ENCODE peak calls at places on chromosomes 13 and 19, in eight cellular contexts. E, Q, X, W, M, V, H and S are unnamed samples.

GRCh38 chr13:113864303-113864890 is 521 bp upstream of the GAS6 start:
- DNase-seq in Q (no peak), W (no peak), M (peak), E (no peak), X (no peak), H (no peak), V (no peak), S (peak)

GRCh38 chr19:44587863-44588752 is 25.3 kb upstream of the IGSF23 start:
- DNase-seq in W (no peak), M (no peak), E (peak), V (peak), Q (no peak), H (no peak), X (no peak), S (no peak)

GRCh38 chr19:14476663-14477401 is 1.7 kb upstream of the PTGER1 start:
- DNase-seq in M (peak), X (no peak), E (peak), H (no peak), W (no peak), V (no peak), Q (peak), S (peak)

GRCh38 chr19:43561144-43561970 is 14.0 kb downstream of the XRCC1 start:
- DNase-seq in X (no peak), V (no peak), H (no peak), Q (no peak), W (no peak), M (no peak), E (no peak), S (no peak)

GRCh38 chr19:45468159-45468651 is 409 bp downstream of the FOSB start:
- DNase-seq in Q (no peak), V (no peak), W (no peak), E (no peak), X (no peak), M (peak), H (no peak), S (no peak)

GRCh38 chr13:40505196-40505595 is 161.2 kb downstream of the FOXO1 start:
- DNase-seq in X (no peak), H (no peak), Q (no peak), E (no peak), W (no peak), V (no peak), M (no peak), S (no peak)

GRCh38 chr19:3366761-3367571 is 583 bp downstream of the NFIC start:
- DNase-seq in W (no peak), Q (no peak), H (no peak), X (peak), V (no peak), E (no peak), M (no peak), S (peak)

GRCh38 chr19:27858981-27859581 is 1353.9 kb downstream of the UQCRFS1 start:
- DNase-seq in H (no peak), M (peak), E (no peak), X (no peak), W (no peak), V (no peak), Q (no peak), S (no peak)

GRCh38 chr19:18475004-18475453 is 37.1 kb upstream of the ISYNA1 start:
- DNase-seq in E (no peak), V (no peak), Q (peak), W (no peak), X (no peak), M (no peak), H (no peak), S (no peak)

GRCh38 chr13:68736961-68737360 is 1370.7 kb upstream of the ATXN8OS start:
- DNase-seq in M (no peak), Q (no peak), H (no peak), E (no peak), W (no peak), X (no peak), V (no peak), S (no peak)

GRCh38 chr13:98821372-98822237 is 69.1 kb upstream of the SLC15A1 start:
- DNase-seq in V (no peak), Q (no peak), M (no peak), E (no peak), H (no peak), W (no peak), X (no peak), S (peak)

GRCh38 chr19:14072535-14073231 is at the start of gene MISP3:
- DNase-seq in E (no peak), W (peak), H (no peak), M (peak), X (peak), Q (no peak), V (no peak), S (peak)

GRCh38 chr13:20738616-20739015 is 35.1 kb downstream of the IL17D start:
- DNase-seq in M (no peak), V (no peak), Q (no peak), E (no peak), X (no peak), H (no peak), W (no peak), S (no peak)

GRCh38 chr19:35231956-35232746 is 3.6 kb upstream of the FAM187B start:
- DNase-seq in Q (no peak), H (no peak), W (no peak), E (no peak), X (no peak), M (no peak), V (no peak), S (no peak)

GRCh38 chr19:33622809-33623511 is 1.2 kb downstream of the CHST8 start:
- DNase-seq in X (no peak), M (peak), W (no peak), E (no peak), Q (no peak), V (no peak), H (no peak), S (peak)

GRCh38 chr19:54473071-54473941 is at the start of gene CDC42EP5:
- DNase-seq in H (no peak), V (peak), E (no peak), X (no peak), M (peak), Q (no peak), W (no peak), S (peak)

GRCh38 chr13:113664751-113665581 is 2.1 kb upstream of the GRK1 start:
- DNase-seq in M (no peak), E (no peak), V (no peak), X (no peak), Q (no peak), W (no peak), H (no peak), S (no peak)

GRCh38 chr13:93224545-93224944 is 2.1 kb upstream of the GPC6 start:
- DNase-seq in H (no peak), X (no peak), Q (no peak), W (no peak), V (peak), E (no peak), M (peak), S (no peak)

GRCh38 chr13:39452412-39452811 is 150.6 kb downstream of the LHFPL6 start:
- DNase-seq in W (no peak), M (peak), Q (no peak), X (no peak), V (no peak), E (no peak), H (no peak), S (no peak)

GRCh38 chr19:19526581-19527370 is 1.9 kb upstream of the YJEFN3 start:
- DNase-seq in E (no peak), M (no peak), Q (no peak), V (no peak), X (peak), W (no peak), H (no peak), S (no peak)

GRCh38 chr13:37747071-37747612 is 122.4 kb downstream of the TRPC4 start:
- DNase-seq in E (no peak), M (no peak), Q (no peak), W (peak), V (peak), X (no peak), H (no peak), S (no peak)

GRCh38 chr13:25802579-25802978 is 249.2 kb downstream of the SHISA2 start:
- DNase-seq in H (no peak), M (no peak), X (no peak), W (no peak), V (no peak), Q (no peak), E (no peak), S (no peak)

GRCh38 chr13:38213307-38213706 is 136.3 kb upstream of the UFM1 start:
- DNase-seq in E (no peak), W (no peak), X (no peak), M (no peak), H (no peak), Q (no peak), V (no peak), S (no peak)

GRCh38 chr19:5103061-5103701 is 134.3 kb downstream of the KDM4B start:
- DNase-seq in W (peak), Q (no peak), E (no peak), V (no peak), X (peak), H (no peak), M (no peak), S (peak)

GRCh38 chr13:72959643-72960042 is 99.2 kb upstream of the KLF5 start:
- DNase-seq in Q (no peak), H (no peak), W (no peak), E (no peak), V (no peak), X (no peak), M (no peak), S (no peak)

GRCh38 chr19:39319892-39320168 is 833 bp downstream of the LRFN1 start:
- DNase-seq in H (no peak), E (no peak), V (no peak), X (no peak), W (no peak), M (no peak), Q (no peak), S (peak)

GRCh38 chr13:101941095-101941777 is 460.6 kb downstream of the FGF14 start:
- DNase-seq in W (no peak), M (no peak), Q (no peak), E (no peak), H (no peak), X (no peak), V (no peak), S (peak)

GRCh38 chr19:13008926-13009787 is 13.9 kb downstream of the NFIX start:
- DNase-seq in Q (no peak), W (no peak), E (no peak), M (peak), X (no peak), V (no peak), H (no peak), S (peak)

GRCh38 chr19:48501961-48502719 is 9.5 kb downstream of the LMTK3 start:
- DNase-seq in W (no peak), M (peak), X (peak), Q (peak), H (no peak), E (peak), V (no peak), S (peak)

GRCh38 chr19:3670796-3671679 is 29.2 kb downstream of the PIP5K1C start:
- DNase-seq in X (no peak), M (peak), Q (no peak), V (no peak), E (no peak), W (no peak), H (peak), S (no peak)